ENCODE peak calls at places on chromosomes 3 and 15, in four cellular contexts. J is dorsolateral prefrontal cortex; D is CD8-positive, alpha-beta T cell; H is AG04450. E is an unnamed sample.

GRCh38 chr3:47012342-47013230 is 33.1 kb downstream of the NBEAL2 start:
- DNase-seq in J (peak; percentile 73), D (no peak), H (no peak), E (no peak)

GRCh38 chr15:48373855-48374421 is 42.7 kb downstream of the DUT start:
- DNase-seq in J (no peak), D (no peak), H (no peak), E (peak; percentile 40)

GRCh38 chr3:185460719-185461350 is 38.0 kb downstream of the TMEM41A start:
- DNase-seq in J (no peak), D (no peak), H (no peak), E (no peak)

GRCh38 chr15:69090197-69090948 is 70.1 kb upstream of the GLCE start:
- DNase-seq in J (no peak), D (no peak), H (no peak), E (no peak)

GRCh38 chr3:194879991-194880939 is 194.6 kb downstream of the FAM43A start:
- DNase-seq in J (peak; percentile 49), D (no peak), H (no peak), E (no peak)

GRCh38 chr3:32340639-32341365 is 50.9 kb upstream of the CMTM7 start:
- DNase-seq in J (no peak), D (no peak), H (no peak), E (no peak)

GRCh38 chr3:157447026-157447694 is 10.5 kb downstream of the PTX3 start:
- DNase-seq in J (no peak), D (no peak), H (no peak), E (no peak)

GRCh38 chr15:28934645-28935044 is 48.9 kb downstream of the APBA2 start:
- DNase-seq in J (peak; percentile 31), D (no peak), H (no peak), E (no peak)

GRCh38 chr3:161423911-161424522 is 52.7 kb upstream of the SPTSSB start:
- DNase-seq in J (no peak), D (no peak), H (no peak), E (no peak)

GRCh38 chr3:178845446-178846118 is 226.0 kb downstream of the ZMAT3 start:
- DNase-seq in J (no peak), D (no peak), H (no peak), E (no peak)

GRCh38 chr3:146269271-146269670 is 18.4 kb upstream of the PLSCR4 start:
- DNase-seq in J (no peak), D (no peak), H (no peak), E (no peak)

GRCh38 chr3:113912551-113913246 is 35.1 kb upstream of the ZDHHC23 start:
- DNase-seq in J (no peak), D (no peak), H (peak; percentile 32), E (peak; percentile 53)

GRCh38 chr3:160686955-160687535 is 10.1 kb downstream of the ARL14 start:
- DNase-seq in J (no peak), D (no peak), H (no peak), E (no peak)

GRCh38 chr3:53196575-53197407 is 35.8 kb downstream of the PRKCD start:
- DNase-seq in J (no peak), D (no peak), H (no peak), E (no peak)

GRCh38 chr15:90600954-90601353 is 71.2 kb downstream of the CRTC3 start:
- DNase-seq in J (no peak), D (no peak), H (no peak), E (no peak)

GRCh38 chr15:40766906-40767837 is 2.6 kb upstream of the C15orf62 start:
- DNase-seq in J (no peak), D (no peak), H (no peak), E (no peak)

GRCh38 chr3:48305396-48305795 is 28.1 kb downstream of the SPINK8 start:
- DNase-seq in J (no peak), D (no peak), H (no peak), E (no peak)

GRCh38 chr3:93843981-93844380 is 129.7 kb downstream of the PROS1 start:
- DNase-seq in J (no peak), D (no peak), H (peak; percentile 7), E (peak; percentile 66)
- H3K27ac ChIP-seq in J (no peak overlapping the region), D (no peak overlapping the region), H (peak overlapping the region; percentile 11), E (peak overlapping the region; percentile 19)

DNA sequence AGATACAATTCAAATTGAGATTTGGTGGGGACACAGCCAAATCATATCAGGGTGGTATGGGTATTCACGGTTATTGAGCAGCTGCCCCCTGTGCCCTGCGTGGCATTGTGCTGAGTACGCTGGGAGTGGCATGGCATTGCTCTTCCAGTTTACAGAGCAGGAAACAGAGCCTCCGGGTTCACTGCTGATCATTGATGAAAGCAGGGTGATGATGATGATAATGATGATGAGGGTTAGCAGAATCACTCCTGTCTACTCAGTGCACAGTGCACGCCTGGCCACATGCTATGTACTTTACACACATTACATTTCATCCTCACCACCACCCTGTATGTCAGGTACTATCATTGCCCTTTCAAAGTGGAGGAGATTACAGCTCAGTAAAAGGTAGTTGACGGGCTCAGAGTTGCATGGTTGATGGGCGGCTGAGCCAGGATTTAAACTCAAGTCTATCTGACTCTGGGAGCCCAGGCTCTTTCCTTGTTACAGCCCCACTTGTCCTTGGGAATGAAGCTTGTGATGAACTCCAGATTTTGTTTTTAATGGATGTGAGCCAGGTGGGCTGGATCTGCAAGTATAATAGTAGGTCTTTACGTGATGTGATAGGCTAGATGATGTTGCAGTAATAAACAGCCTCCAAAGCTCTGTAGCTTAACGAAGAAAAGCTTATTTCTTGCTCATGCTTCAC is 87.6 kb upstream of the MYZAP start:
- DNase-seq in J (no peak), D (no peak), H (no peak), E (no peak)
- H3K27ac ChIP-seq in J (no peak overlapping the region), D (no peak overlapping the region), H (no peak overlapping the region), E (peak overlapping the region; percentile 94)

GRCh38 chr15:65086680-65087111 is 10.2 kb downstream of the KBTBD13 start:
- DNase-seq in J (no peak), D (no peak), H (no peak), E (no peak)
- H3K27ac ChIP-seq in J (no peak overlapping the region), D (no peak overlapping the region), H (no peak overlapping the region), E (no peak overlapping the region)

GRCh38 chr15:80437492-80437891 is 33.3 kb downstream of the ARNT2 start:
- DNase-seq in J (no peak), D (no peak), H (no peak), E (no peak)

GRCh38 chr15:80431635-80432034 is 27.5 kb downstream of the ARNT2 start:
- DNase-seq in J (no peak), D (no peak), H (no peak), E (no peak)

GRCh38 chr15:80433836-80434235 is 29.7 kb downstream of the ARNT2 start:
- DNase-seq in J (no peak), D (no peak), H (no peak), E (no peak)

GRCh38 chr15:80436511-80437307 is 32.5 kb downstream of the ARNT2 start:
- DNase-seq in J (no peak), D (no peak), H (no peak), E (peak; percentile 66)

DNA sequence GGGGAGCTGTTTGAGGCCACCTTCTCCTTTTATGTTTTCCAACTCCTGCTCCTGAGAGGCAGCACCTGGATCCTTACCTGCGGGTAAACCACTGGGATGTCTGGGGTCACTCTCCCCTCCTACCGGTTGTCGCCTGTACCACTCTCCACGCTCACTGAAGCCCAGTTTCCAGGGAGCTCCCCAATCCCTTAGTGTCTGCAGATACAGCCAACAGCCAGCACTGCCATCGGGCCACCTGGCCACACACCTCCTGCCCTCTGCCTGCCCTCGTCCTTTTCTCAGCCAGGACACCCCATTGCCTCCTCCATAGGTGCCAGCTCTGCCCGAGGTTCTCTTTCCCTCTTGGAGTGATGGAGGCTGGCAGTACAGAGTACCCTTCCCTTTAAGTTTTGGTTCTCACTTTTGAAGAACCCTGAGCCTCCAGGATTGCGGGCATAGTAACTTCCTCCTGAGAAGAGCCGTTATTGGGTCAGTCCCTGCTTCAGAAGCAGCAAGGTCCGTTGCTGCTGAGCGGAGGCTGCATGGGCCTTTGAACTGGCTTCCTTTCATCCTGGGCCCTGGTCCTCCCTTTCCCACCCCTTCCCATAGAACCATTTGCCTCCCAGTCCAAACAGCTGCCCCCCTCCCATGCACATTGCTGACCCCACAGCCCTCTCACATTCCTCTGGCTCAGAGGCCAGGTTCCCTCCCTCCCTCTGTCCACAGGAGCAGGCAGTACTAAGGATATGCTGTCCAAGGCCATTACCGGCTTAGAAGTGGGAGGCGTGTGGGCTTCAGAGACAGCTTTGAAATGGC is 30.9 kb downstream of the ARNT2 start:
- DNase-seq in J (no peak), D (no peak), H (no peak), E (no peak)
- H3K27ac ChIP-seq in J (no peak overlapping the region), D (no peak overlapping the region), H (no peak overlapping the region), E (no peak overlapping the region)

DNA sequence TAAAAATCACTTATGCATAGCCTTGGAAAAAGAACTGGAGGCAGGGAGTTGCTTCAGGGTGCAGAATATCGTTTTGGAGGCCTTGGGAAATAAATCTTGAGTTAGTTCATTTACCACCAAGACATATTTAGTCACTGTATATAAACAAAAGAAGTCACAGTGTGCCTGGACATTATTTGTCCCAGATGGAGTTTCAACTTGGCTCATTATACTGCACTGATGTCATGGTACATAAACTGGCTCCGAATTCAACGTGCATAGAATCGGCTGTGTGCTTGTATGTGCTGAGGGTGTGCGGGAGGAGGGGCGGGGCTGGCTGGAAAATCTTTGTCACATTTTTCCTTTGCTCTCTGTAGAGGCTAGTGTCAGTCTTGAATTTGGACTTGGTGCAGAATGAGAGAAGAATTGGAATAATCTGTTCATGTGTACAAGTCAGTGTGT is 86.6 kb downstream of the FNDC3B start:
- DNase-seq in J (no peak), D (no peak), H (no peak), E (no peak)
- H3K27ac ChIP-seq in J (no peak overlapping the region), D (no peak overlapping the region), H (no peak overlapping the region), E (no peak overlapping the region)

DNA sequence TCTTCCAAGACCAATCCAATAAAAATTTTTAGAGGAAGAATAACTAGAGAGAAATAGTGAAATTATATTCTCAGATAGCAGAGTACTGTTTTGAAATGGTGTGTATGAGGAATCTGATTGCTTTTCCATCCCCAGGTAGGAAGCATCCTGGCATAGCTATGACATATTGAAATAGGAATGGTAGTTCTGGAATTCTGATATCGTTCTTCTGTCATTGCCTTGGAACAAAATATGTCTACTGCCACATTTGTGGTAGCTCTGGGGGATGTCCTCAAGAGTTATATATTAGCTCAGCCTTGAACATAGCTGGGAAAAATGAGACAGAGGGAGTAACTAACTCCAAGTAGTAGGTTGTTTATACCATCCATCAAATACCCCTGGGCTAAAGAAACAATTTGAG is 950.7 kb downstream of the MCTP2 start:
- DNase-seq in J (no peak), D (no peak), H (no peak), E (no peak)
- H3K27ac ChIP-seq in J (no peak overlapping the region), D (no peak overlapping the region), H (no peak overlapping the region), E (no peak overlapping the region)

GRCh38 chr3:149383703-149384102 is 6.3 kb upstream of the TM4SF1 start:
- DNase-seq in J (no peak), D (no peak), H (no peak), E (no peak)
- H3K27ac ChIP-seq in J (no peak overlapping the region), D (no peak overlapping the region), H (no peak overlapping the region), E (no peak overlapping the region)

DNA sequence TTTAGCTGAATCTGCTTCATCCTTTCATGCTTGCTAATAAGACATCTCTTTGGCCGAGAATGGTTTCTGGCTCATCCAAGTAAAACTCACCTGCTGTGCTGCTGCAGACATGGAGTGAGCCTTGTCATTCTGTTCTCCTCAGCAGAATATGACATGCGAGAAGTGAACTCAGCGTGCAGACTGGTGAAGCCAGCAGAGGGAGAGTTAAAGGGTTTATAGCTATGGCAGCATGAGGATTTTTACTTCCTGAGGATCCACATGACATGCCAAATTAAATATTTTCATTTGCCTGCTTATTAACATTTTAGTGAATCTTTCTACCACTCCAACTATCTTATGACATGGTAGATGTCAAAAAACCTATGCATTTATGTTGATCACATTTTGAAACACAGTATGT is 658.3 kb upstream of the NECTIN3 start:
- DNase-seq in J (no peak), D (no peak), H (no peak), E (no peak)
- H3K27ac ChIP-seq in J (no peak overlapping the region), D (no peak overlapping the region), H (no peak overlapping the region), E (peak overlapping the region; percentile 87)

E was measured in epithelial cell of prostate.